ENCODE peak calls at places on chromosomes 13 and 19, in nine cellular contexts. Y is suprapubic skin, E is IMR-90, Q is tibial artery, L is cardiac muscle cell, J is PC-3, S is Peyer's patch, T is tibial nerve, K is colonic mucosa. N is an unnamed sample.

GRCh38 chr13:33997574-33997973 is 179.6 kb downstream of the RFC3 start:
- DNase-seq in Y (no peak), E (no peak), Q (no peak), L (no peak), J (peak; percentile 38), S (no peak), T (no peak), K (no peak), N (no peak)

GRCh38 chr19:8392017-8392591 is 1.9 kb downstream of the RAB11B start:
- DNase-seq in Y (no peak), E (no peak), Q (no peak), L (no peak), J (no peak), S (no peak), T (no peak), K (no peak), N (no peak)

GRCh38 chr19:8023371-8023770 is 17.9 kb upstream of the ELAVL1 start:
- DNase-seq in Y (no peak), E (no peak), Q (no peak), L (no peak), J (no peak), S (no peak), T (no peak), K (no peak), N (no peak)

GRCh38 chr19:15863272-15863671 is 34.6 kb downstream of the CYP4F2 start:
- DNase-seq in Y (no peak), E (no peak), Q (no peak), L (no peak), J (no peak), S (no peak), T (no peak), K (no peak), N (no peak)

GRCh38 chr19:53824134-53824611 is at the start of gene NLRP12:
- DNase-seq in Y (no peak), E (no peak), Q (peak; percentile 58), L (no peak), J (no peak), S (no peak), T (peak; percentile 39), K (no peak), N (no peak)

GRCh38 chr19:13234518-13234917 is 84.3 kb downstream of the IER2 start:
- DNase-seq in Y (no peak), E (no peak), Q (peak; percentile 26), L (peak; percentile 44), J (peak; percentile 71), S (peak; percentile 83), T (peak; percentile 8), K (peak; percentile 83), N (no peak)

GRCh38 chr19:49957262-49957915 is 3.6 kb downstream of the SIGLEC11 start:
- DNase-seq in Y (no peak), E (no peak), Q (no peak), L (no peak), J (no peak), S (no peak), T (no peak), K (no peak), N (no peak)

GRCh38 chr19:6088677-6089063 is 21.6 kb downstream of the RFX2 start:
- DNase-seq in Y (no peak), E (peak; percentile 49), Q (no peak), L (no peak), J (peak; percentile 80), S (no peak), T (no peak), K (no peak), N (no peak)

GRCh38 chr13:71672527-71672926 is 194.5 kb downstream of the DACH1 start:
- DNase-seq in Y (no peak), E (peak; percentile 21), Q (no peak), L (no peak), J (peak; percentile 3), S (no peak), T (no peak), K (no peak), N (no peak)

GRCh38 chr19:46617566-46618079 is 7.3 kb downstream of the PTGIR start:
- DNase-seq in Y (no peak), E (no peak), Q (no peak), L (no peak), J (no peak), S (no peak), T (no peak), K (no peak), N (no peak)

GRCh38 chr19:4379383-4380253 is 20.7 kb downstream of the SH3GL1 start:
- DNase-seq in Y (peak; percentile 74), E (peak; percentile 59), Q (no peak), L (no peak), J (peak; percentile 91), S (peak; percentile 76), T (no peak), K (no peak), N (no peak)

GRCh38 chr19:12156254-12157058 is at the start of gene ZNF625:
- DNase-seq in Y (peak; percentile 90), E (peak; percentile 87), Q (peak; percentile 88), L (peak; percentile 97), J (peak; percentile 91), S (peak; percentile 88), T (peak; percentile 70), K (peak; percentile 92), N (peak; percentile 97)

GRCh38 chr19:46283771-46284170 is 13.1 kb upstream of the HIF3A start:
- DNase-seq in Y (no peak), E (no peak), Q (no peak), L (no peak), J (no peak), S (no peak), T (no peak), K (no peak), N (no peak)

GRCh38 chr13:28493740-28494536 is 990 bp downstream of the FLT1 start:
- DNase-seq in Y (no peak), E (no peak), Q (no peak), L (peak; percentile 61), J (no peak), S (no peak), T (no peak), K (no peak), N (no peak)

GRCh38 chr13:27961227-27962085 is 7.7 kb downstream of the CDX2 start:
- DNase-seq in Y (no peak), E (no peak), Q (no peak), L (no peak), J (no peak), S (no peak), T (no peak), K (peak; percentile 37), N (no peak)

GRCh38 chr19:14113762-14114414 is 3.7 kb downstream of the PRKACA start:
- DNase-seq in Y (no peak), E (no peak), Q (no peak), L (no peak), J (peak; percentile 40), S (peak; percentile 56), T (no peak), K (peak; percentile 61), N (no peak)

DNA sequence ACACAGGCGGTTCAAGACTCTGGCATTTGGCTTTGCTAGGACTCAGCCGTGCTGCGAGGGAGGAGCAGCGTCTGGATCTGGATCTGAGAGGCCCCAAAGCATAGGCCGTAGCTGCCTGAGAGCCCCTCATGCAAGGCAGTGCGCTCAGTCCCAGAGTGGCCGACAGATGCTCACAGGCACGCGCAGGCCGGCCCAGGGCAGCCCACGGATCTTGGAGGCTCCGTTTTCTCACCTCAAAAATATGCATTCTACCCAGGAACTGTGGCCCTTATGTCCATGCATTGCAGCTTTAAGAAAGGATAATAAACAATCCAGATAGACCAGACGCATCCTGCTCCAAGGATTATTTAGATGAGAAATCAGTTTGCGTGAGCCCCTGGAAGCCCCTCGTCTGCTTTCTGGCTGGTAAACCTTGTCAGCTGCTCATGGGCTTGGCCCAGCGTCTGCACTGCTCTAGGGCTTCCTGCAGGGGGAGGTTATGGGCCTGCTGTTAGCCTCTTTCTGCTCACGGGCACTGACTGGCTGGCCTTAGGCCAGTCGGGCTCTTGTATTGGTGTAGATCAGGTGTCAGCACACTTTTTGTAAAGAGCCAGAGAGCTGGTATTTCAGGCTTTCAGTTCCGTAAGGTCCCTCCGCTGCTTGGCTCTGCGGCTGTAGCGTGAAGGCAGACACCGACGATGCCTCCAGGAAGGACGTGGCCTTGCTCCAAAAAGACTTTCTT is 24.2 kb downstream of the TEX29 start:
- DNase-seq in Y (no peak), E (peak; percentile 92), Q (no peak), L (peak; percentile 86), J (peak; percentile 43), S (no peak), T (no peak), K (no peak), N (peak; percentile 84)
- TF ChIP-seq CTCF in Y (no peak), E (peak; percentile 50), Q (no peak), L (peak; percentile 41), J (peak; percentile 32), S (no peak), T (no peak), K (no peak), N (no peak)

DNA sequence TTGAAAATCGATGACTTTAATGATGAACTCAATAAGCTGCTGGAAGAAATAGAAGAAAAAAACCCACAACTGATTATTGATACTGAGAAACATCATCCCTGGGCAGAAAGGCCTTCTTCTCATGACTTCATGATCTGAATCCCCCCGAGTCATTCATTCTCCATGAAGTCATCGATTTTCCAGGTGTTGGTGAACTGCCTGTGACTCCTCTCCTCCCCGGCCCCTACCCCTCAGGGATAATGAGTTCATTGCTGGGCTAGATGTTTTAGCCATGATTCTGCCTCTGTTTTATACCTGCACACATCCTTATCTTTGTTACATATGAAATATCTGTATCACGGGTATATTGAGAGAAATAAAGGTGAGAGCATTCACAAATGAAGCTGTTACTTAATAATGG is 34.6 kb downstream of the NLRP2 start:
- DNase-seq in Y (no peak), E (no peak), Q (no peak), L (no peak), J (no peak), S (no peak), T (no peak), K (no peak), N (no peak)
- H3K27me3 ChIP-seq in Y (peaks cover 29% of the 10 kb centered on the region), E (no peaks in the 10 kb centered on the region), Q (no peaks in the 10 kb centered on the region), L (no peaks in the 10 kb centered on the region), J (peaks cover 58% of the 10 kb centered on the region), S (no peaks in the 10 kb centered on the region), T (no peaks in the 10 kb centered on the region), K (no peaks in the 10 kb centered on the region), N (peaks cover 5% of the 10 kb centered on the region)

GRCh38 chr19:41532526-41532925 is 43.4 kb upstream of the CEACAM21 start:
- DNase-seq in Y (no peak), E (no peak), Q (no peak), L (no peak), J (no peak), S (no peak), T (no peak), K (no peak), N (no peak)
- H3K9me3 ChIP-seq in Y (no peaks in the 10 kb centered on the region), E (peaks cover 3% of the 10 kb centered on the region), Q (no peaks in the 10 kb centered on the region), L (no peaks in the 10 kb centered on the region), J (peaks cover 10% of the 10 kb centered on the region), S (no peaks in the 10 kb centered on the region), T (no peaks in the 10 kb centered on the region), K (no peaks in the 10 kb centered on the region), N (no peaks in the 10 kb centered on the region)

DNA sequence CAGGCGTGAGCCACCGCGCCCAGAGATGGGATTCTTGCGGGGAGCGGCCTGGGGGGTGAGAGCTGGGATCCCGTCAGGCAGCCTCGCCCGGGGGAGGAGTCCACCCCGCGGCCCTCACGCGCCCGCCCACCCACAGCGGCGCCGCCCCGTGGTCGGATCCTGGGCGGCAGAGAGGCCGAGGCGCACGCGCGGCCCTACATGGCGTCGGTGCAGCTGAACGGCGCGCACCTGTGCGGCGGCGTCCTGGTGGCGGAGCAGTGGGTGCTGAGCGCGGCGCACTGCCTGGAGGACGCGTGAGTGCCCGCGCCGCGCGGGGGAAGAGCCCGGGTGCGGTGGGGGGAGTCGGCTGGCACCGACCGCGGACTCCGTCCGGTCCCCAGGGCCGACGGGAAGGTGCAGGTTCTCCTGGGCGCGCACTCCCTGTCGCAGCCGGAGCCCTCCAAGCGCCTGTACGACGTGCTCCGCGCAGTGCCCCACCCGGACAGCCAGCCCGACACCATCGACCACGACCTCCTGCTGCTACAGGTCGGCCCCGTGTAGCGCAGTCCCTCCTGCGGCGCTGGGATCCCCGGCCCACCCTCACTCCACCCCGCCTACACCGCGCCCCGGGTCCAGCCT is 1.1 kb downstream of the CFD start:
- DNase-seq in Y (no peak), E (peak; percentile 75), Q (peak; percentile 77), L (peak; percentile 71), J (peak; percentile 77), S (peak; percentile 81), T (peak; percentile 66), K (peak; percentile 71), N (peak; percentile 94)
- TF ChIP-seq CTCF in Y (no peak), E (peak; percentile 21), Q (no peak), L (peak; percentile 18), J (no peak), S (no peak), T (peak; percentile 12), K (no peak), N (no peak)